ENCODE peak calls at places on chromosome 15, in ten cellular contexts. N, A, S, U, K, Z, E, H, P and L are unnamed samples.

GRCh38 chr15:62348528-62349087 is 183.5 kb upstream of the C2CD4B start:
- DNase-seq in N (no peak), A (no peak), S (no peak), U (no peak), K (no peak), Z (no peak), E (no peak), H (no peak), P (no peak), L (no peak)

GRCh38 chr15:55909036-55909811 is 84.2 kb downstream of the NEDD4 start:
- DNase-seq in N (no peak), A (no peak), S (no peak), U (no peak), K (no peak), Z (no peak), E (peak), H (peak), P (no peak), L (no peak)

GRCh38 chr15:42826251-42826890 is 89.4 kb upstream of the CDAN1 start:
- DNase-seq in N (no peak), A (no peak), S (no peak), U (no peak), K (no peak), Z (no peak), E (no peak), H (peak), P (no peak), L (no peak)

GRCh38 chr15:39502616-39503195 is 78.2 kb upstream of the THBS1 start:
- DNase-seq in N (no peak), A (no peak), S (no peak), U (no peak), K (no peak), Z (no peak), E (peak), H (no peak), P (no peak), L (no peak)

GRCh38 chr15:92840149-92840548 is 60.0 kb upstream of the CHD2 start:
- DNase-seq in N (no peak), A (no peak), S (no peak), U (no peak), K (no peak), Z (no peak), E (no peak), H (peak), P (no peak), L (no peak)

GRCh38 chr15:60480888-60481287 is 1.9 kb upstream of the ICE2 start:
- DNase-seq in N (no peak), A (no peak), S (no peak), U (no peak), K (no peak), Z (no peak), E (no peak), H (no peak), P (no peak), L (no peak)

GRCh38 chr15:79960502-79961217 is 10.3 kb downstream of the BCL2A1 start:
- DNase-seq in N (no peak), A (no peak), S (no peak), U (no peak), K (no peak), Z (no peak), E (peak), H (no peak), P (no peak), L (no peak)

GRCh38 chr15:66832679-66833078 is 130.6 kb downstream of the SMAD6 start:
- DNase-seq in N (no peak), A (no peak), S (no peak), U (no peak), K (no peak), Z (no peak), E (peak), H (no peak), P (no peak), L (no peak)

GRCh38 chr15:81767076-81767475 is 278.7 kb downstream of the MEX3B start:
- DNase-seq in N (no peak), A (no peak), S (no peak), U (no peak), K (no peak), Z (no peak), E (no peak), H (no peak), P (no peak), L (no peak)

GRCh38 chr15:56428821-56429458 is 36.0 kb downstream of the MNS1 start:
- DNase-seq in N (peak), A (no peak), S (no peak), U (no peak), K (no peak), Z (no peak), E (peak), H (no peak), P (peak), L (peak)

GRCh38 chr15:36977620-36978610 is 122.4 kb downstream of the MEIS2 start:
- DNase-seq in N (no peak), A (no peak), S (no peak), U (no peak), K (no peak), Z (no peak), E (no peak), H (no peak), P (no peak), L (no peak)

GRCh38 chr15:65971741-65971995 is 102.4 kb downstream of the RAB11A start:
- DNase-seq in N (no peak), A (no peak), S (no peak), U (no peak), K (no peak), Z (no peak), E (no peak), H (no peak), P (no peak), L (no peak)